ENCODE peak calls at places on chromosomes 5 and 9, in six cellular contexts. C, L, O, R, G and F are unnamed samples.

GRCh38 chr9:7780261-7780988 is 19.2 kb downstream of the DMAC1 start:
- DNase-seq in C (no peak), L (no peak), O (no peak), R (peak; percentile 19), G (no peak), F (peak; percentile 55)

GRCh38 chr9:106619211-106619610 is 243.8 kb upstream of the ZNF462 start:
- DNase-seq in C (no peak), L (no peak), O (no peak), R (no peak), G (no peak), F (peak; percentile 51)

GRCh38 chr5:156699147-156699546 is 150.9 kb upstream of the PPP1R2B start:
- DNase-seq in C (no peak), L (no peak), O (no peak), R (no peak), G (no peak), F (no peak)

GRCh38 chr9:4618700-4619099 is 43.4 kb upstream of the PLPP6 start:
- DNase-seq in C (no peak), L (no peak), O (no peak), R (no peak), G (no peak), F (no peak)

GRCh38 chr9:136714096-136714875 is 1.9 kb downstream of the DIPK1B start:
- DNase-seq in C (no peak), L (no peak), O (peak; percentile 57), R (no peak), G (no peak), F (no peak)

GRCh38 chr5:161278739-161279660 is 267.5 kb downstream of the GABRB2 start:
- DNase-seq in C (no peak), L (no peak), O (no peak), R (no peak), G (no peak), F (no peak)

GRCh38 chr9:130598188-130598587 is 18.8 kb downstream of the FUBP3 start:
- DNase-seq in C (no peak), L (no peak), O (no peak), R (no peak), G (no peak), F (no peak)

GRCh38 chr9:137277329-137278041 is at the start of gene TOR4A:
- DNase-seq in C (no peak), L (no peak), O (peak; percentile 94), R (no peak), G (no peak), F (peak; percentile 89)

GRCh38 chr5:1656271-1656975 is 132.7 kb upstream of the LPCAT1 start:
- DNase-seq in C (no peak), L (no peak), O (no peak), R (no peak), G (no peak), F (no peak)

GRCh38 chr9:115673599-115673998 is 480.0 kb upstream of the PAPPA start:
- DNase-seq in C (no peak), L (no peak), O (no peak), R (peak; percentile 85), G (no peak), F (no peak)

GRCh38 chr5:74140409-74140808 is 500.1 kb downstream of the ENC1 start:
- DNase-seq in C (no peak), L (no peak), O (no peak), R (peak; percentile 29), G (no peak), F (no peak)

GRCh38 chr5:61055434-61056006 is 106.7 kb downstream of the SMIM15 start:
- DNase-seq in C (peak; percentile 43), L (peak; percentile 48), O (no peak), R (peak; percentile 63), G (peak; percentile 71), F (peak; percentile 70)

GRCh38 chr9:32350682-32351081 is 33.8 kb upstream of the ACO1 start:
- DNase-seq in C (no peak), L (no peak), O (no peak), R (peak; percentile 38), G (peak; percentile 28), F (peak; percentile 34)

GRCh38 chr9:14238044-14238443 is 75.9 kb downstream of the NFIB start:
- DNase-seq in C (no peak), L (no peak), O (no peak), R (peak; percentile 86), G (no peak), F (no peak)

GRCh38 chr9:133102190-133103021 is 18.6 kb downstream of the RALGDS start:
- DNase-seq in C (no peak), L (no peak), O (no peak), R (no peak), G (no peak), F (no peak)

GRCh38 chr5:78293856-78294249 is 645 bp downstream of the AP3B1 start:
- DNase-seq in C (no peak), L (no peak), O (no peak), R (peak; percentile 23), G (peak; percentile 26), F (no peak)

GRCh38 chr5:107147584-107147983 is 523.2 kb downstream of the EFNA5 start:
- DNase-seq in C (no peak), L (no peak), O (no peak), R (no peak), G (no peak), F (peak; percentile 14)

GRCh38 chr5:178996156-178996555 is 1.0 kb upstream of the GRM6 start:
- DNase-seq in C (no peak), L (no peak), O (no peak), R (no peak), G (no peak), F (no peak)

GRCh38 chr5:149264432-149265069 is 7.1 kb upstream of the AFAP1L1 start:
- DNase-seq in C (no peak), L (peak; percentile 51), O (no peak), R (peak; percentile 29), G (peak; percentile 74), F (no peak)